ENCODE peak calls at places on chromosomes 7 and 10, in six cellular contexts. U, E, Z, S, T and I are unnamed samples.

GRCh38 chr7:101826081-101826835 is 8.8 kb downstream of the CUX1 start:
- DNase-seq in U (no peak), E (no peak), Z (no peak), S (no peak), T (no peak), I (no peak)

GRCh38 chr7:82247814-82248433 is 195.7 kb downstream of the CACNA2D1 start:
- DNase-seq in U (peak; percentile 38), E (peak; percentile 6), Z (no peak), S (no peak), T (no peak), I (no peak)

GRCh38 chr10:70619271-70620019 is 16.9 kb upstream of the PRF1 start:
- DNase-seq in U (peak; percentile 50), E (peak; percentile 44), Z (no peak), S (no peak), T (no peak), I (no peak)

GRCh38 chr10:45000764-45001381 is at the start of gene ZNF22:
- DNase-seq in U (peak; percentile 67), E (peak; percentile 44), Z (peak; percentile 80), S (peak; percentile 72), T (peak; percentile 73), I (peak; percentile 92)

GRCh38 chr10:124642076-124642710 is 102.0 kb downstream of the FAM53B start:
- DNase-seq in U (no peak), E (no peak), Z (no peak), S (no peak), T (no peak), I (peak; percentile 60)

GRCh38 chr10:60006046-60006445 is 99.7 kb upstream of the CCDC6 start:
- DNase-seq in U (no peak), E (peak; percentile 46), Z (no peak), S (no peak), T (no peak), I (no peak)

GRCh38 chr7:37405603-37406122 is 43.0 kb downstream of the ELMO1 start:
- DNase-seq in U (no peak), E (no peak), Z (peak; percentile 78), S (no peak), T (no peak), I (peak; percentile 94)

GRCh38 chr7:2012981-2013380 is 219.8 kb downstream of the MAD1L1 start:
- DNase-seq in U (no peak), E (no peak), Z (no peak), S (no peak), T (no peak), I (peak; percentile 66)

GRCh38 chr7:112238852-112239610 is 32.5 kb downstream of the ZNF277 start:
- DNase-seq in U (peak; percentile 62), E (peak; percentile 67), Z (no peak), S (no peak), T (no peak), I (no peak)

GRCh38 chr10:71382757-71383156 is 14.0 kb upstream of the CDH23 start:
- DNase-seq in U (no peak), E (no peak), Z (no peak), S (no peak), T (no peak), I (no peak)

GRCh38 chr10:27388761-27389399 is 115.2 kb upstream of the RAB18 start:
- DNase-seq in U (no peak), E (no peak), Z (no peak), S (no peak), T (no peak), I (no peak)

GRCh38 chr7:119996634-119997033 is 276.3 kb upstream of the KCND2 start:
- DNase-seq in U (no peak), E (no peak), Z (no peak), S (no peak), T (no peak), I (no peak)

GRCh38 chr7:37056256-37056655 is 332.0 kb upstream of the AOAH start:
- DNase-seq in U (no peak), E (no peak), Z (no peak), S (no peak), T (no peak), I (no peak)

GRCh38 chr10:122044713-122045112 is 55.8 kb downstream of the TACC2 start:
- DNase-seq in U (no peak), E (no peak), Z (peak; percentile 20), S (no peak), T (no peak), I (no peak)

GRCh38 chr7:44185729-44186128 is 3.5 kb downstream of the GCK start:
- DNase-seq in U (no peak), E (no peak), Z (no peak), S (no peak), T (no peak), I (no peak)

GRCh38 chr7:156105337-156106106 is 293.3 kb upstream of the SHH start:
- DNase-seq in U (no peak), E (no peak), Z (no peak), S (no peak), T (no peak), I (peak; percentile 44)

GRCh38 chr7:7786595-7786994 is 68.2 kb upstream of the RPA3 start:
- DNase-seq in U (no peak), E (no peak), Z (no peak), S (no peak), T (no peak), I (no peak)

GRCh38 chr10:73094986-73095478 is 1.6 kb downstream of the P4HA1 start:
- DNase-seq in U (no peak), E (no peak), Z (no peak), S (no peak), T (no peak), I (no peak)

GRCh38 chr7:44889096-44889775 is 3.9 kb upstream of the PURB start:
- DNase-seq in U (no peak), E (no peak), Z (no peak), S (no peak), T (no peak), I (no peak)

GRCh38 chr7:151168022-151168786 is 710 bp upstream of the GBX1 start:
- DNase-seq in U (peak; percentile 47), E (no peak), Z (peak; percentile 70), S (peak; percentile 44), T (peak; percentile 49), I (no peak)

GRCh38 chr7:151167197-151167911 is at the start of gene GBX1:
- DNase-seq in U (peak; percentile 26), E (no peak), Z (peak; percentile 78), S (no peak), T (no peak), I (no peak)

GRCh38 chr7:151168787-151169162 is 1.3 kb upstream of the GBX1 start:
- DNase-seq in U (no peak), E (no peak), Z (no peak), S (no peak), T (no peak), I (no peak)

GRCh38 chr7:151161757-151162156 is 5.7 kb downstream of the GBX1 start:
- DNase-seq in U (no peak), E (no peak), Z (no peak), S (no peak), T (no peak), I (no peak)

DNA sequence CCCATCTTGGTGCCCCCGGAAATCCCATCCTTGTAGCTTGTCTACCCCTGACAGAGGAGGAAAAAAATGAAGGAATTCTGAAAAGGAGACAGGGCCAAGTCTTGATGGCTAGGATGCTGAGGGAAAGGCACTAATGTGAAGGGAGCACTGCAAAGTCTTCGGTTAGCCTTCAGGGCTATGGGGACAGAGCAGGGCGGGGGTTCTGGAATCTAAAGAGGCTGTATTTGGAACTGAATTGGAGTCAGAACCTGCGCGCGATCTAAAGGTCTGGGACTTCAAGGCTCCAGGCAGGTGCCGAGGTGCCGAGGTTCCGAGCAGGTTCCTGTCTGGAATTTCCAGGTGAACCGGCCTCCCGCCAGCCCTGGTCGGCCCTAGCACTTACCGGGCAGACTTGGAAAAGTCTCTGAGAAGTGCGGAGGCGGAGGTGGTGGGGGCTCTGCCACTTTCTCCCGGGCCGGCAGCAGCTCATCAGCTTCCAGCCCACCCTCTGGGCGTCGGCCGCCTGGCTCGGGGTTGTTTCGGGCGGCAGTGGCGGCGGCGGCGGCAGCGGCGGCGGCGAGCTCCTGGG is 781 bp downstream of the GBX1 start:
- DNase-seq in U (no peak), E (no peak), Z (no peak), S (no peak), T (no peak), I (no peak)
- H3K4me3 ChIP-seq in U (peak overlapping the region; percentile 59), E (peak overlapping the region; percentile 16), Z (peak overlapping the region; percentile 49), S (peak overlapping the region; percentile 16), T (no peak overlapping the region), I (no peak overlapping the region)

GRCh38 chr7:150569245-150569644 is 2.1 kb downstream of the GIMAP4 start:
- DNase-seq in U (no peak), E (no peak), Z (no peak), S (no peak), T (no peak), I (no peak)

GRCh38 chr7:150567168-150567567 is at the start of gene GIMAP4:
- DNase-seq in U (no peak), E (no peak), Z (no peak), S (peak; percentile 44), T (peak; percentile 36), I (no peak)

GRCh38 chr7:150568714-150569113 is 1.5 kb downstream of the GIMAP4 start:
- DNase-seq in U (no peak), E (no peak), Z (no peak), S (peak; percentile 58), T (no peak), I (no peak)

GRCh38 chr7:150566572-150566971 is 618 bp upstream of the GIMAP4 start:
- DNase-seq in U (no peak), E (no peak), Z (no peak), S (no peak), T (no peak), I (no peak)

GRCh38 chr7:150567846-150568245 is 656 bp downstream of the GIMAP4 start:
- DNase-seq in U (no peak), E (no peak), Z (no peak), S (peak; percentile 45), T (no peak), I (no peak)
- H3K4me3 ChIP-seq in U (no peak overlapping the region), E (no peak overlapping the region), Z (no peak overlapping the region), S (peak overlapping the region; percentile 92), T (peak overlapping the region; percentile 90), I (peak overlapping the region; percentile 58)

DNA sequence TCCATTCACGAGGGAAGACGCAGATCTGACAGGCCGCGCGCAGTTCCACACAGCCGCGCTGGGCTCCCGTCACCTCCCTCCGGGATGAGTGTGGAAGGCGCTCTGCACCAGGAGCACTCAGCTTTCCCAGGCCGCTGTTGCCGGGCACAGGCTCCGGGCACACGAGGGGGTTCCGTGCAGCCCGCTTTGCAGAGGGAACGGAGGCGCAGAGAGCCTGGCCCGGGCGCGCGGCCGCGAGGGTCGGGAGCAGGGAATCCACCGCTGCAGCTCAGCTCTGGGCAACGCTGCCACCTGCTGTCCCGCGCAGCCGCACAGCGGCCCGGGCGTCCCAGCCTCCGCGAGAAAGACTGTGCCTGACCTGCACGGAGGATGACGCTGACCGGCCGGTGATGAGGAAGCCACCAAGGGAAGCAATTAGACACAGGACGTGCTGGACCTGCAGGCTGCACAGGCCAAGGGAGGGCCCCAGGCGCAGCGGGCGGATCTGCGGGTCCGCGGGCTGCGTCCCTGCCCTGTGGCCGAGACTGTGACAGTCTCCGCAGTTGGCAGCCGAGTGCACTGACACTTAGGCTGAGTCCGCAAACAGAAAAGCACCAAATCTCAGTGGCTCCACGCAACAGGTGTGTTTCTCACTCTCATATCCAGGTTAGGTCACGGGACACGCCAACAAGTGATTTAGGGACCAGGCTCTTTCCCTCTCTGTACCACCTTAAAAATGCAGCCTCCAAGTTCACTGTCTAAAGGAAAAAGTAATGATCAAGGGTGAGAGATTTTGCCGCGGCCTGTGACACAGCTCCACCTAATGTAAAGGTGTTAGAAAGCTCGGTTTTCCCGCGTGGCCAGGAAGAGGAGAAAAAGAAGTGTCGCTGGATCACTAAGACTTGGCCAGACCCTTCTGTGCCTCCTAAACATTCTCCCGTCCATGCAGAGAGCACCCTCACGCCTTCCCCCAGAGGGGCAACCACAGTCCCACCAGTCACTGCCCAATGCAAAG is 94.5 kb downstream of the SEC61G start:
- DNase-seq in U (peak; percentile 48), E (peak; percentile 66), Z (peak; percentile 81), S (no peak), T (no peak), I (peak; percentile 85)
- H3K4me3 ChIP-seq in U (peak overlapping the region; percentile 40), E (peak overlapping the region; percentile 50), Z (peak overlapping the region; percentile 35), S (no peak overlapping the region), T (no peak overlapping the region), I (peak overlapping the region; percentile 52)

GRCh38 chr7:134431805-134432204 is 27.1 kb downstream of the AKR1B1 start:
- DNase-seq in U (peak; percentile 49), E (no peak), Z (no peak), S (no peak), T (no peak), I (no peak)
- H3K4me3 ChIP-seq in U (peak overlapping the region; percentile 46), E (peak overlapping the region; percentile 35), Z (no peak overlapping the region), S (peak overlapping the region; percentile 59), T (no peak overlapping the region), I (peak overlapping the region; percentile 62)